ENCODE peak calls at places on chromosomes 5 and 9, in eight cellular contexts. One of them, this sample, is unnamed.

GRCh38 chr5:97006454-97006853 is 70.6 kb downstream of the LNPEP start:
- DNase-seq in foreskin melanocyte: no peak
- DNase-seq in activated CD4-positive, alpha-beta T cell treated with anti-CD3 and anti-CD28 coated beads, Interleukin-2, amount 50 U/mL, for 1 hour: no peak
- DNase-seq in stimulated activated naive CD4-positive, alpha-beta T cell treated with Interleukin-2 at 50 U/mL for 16 hours: no peak
- DNase-seq in HEK293T: no peak
- DNase-seq in fibroblast of lung: peak; percentile 12
- DNase-seq in epithelial cell of esophagus: peak; percentile 9
- DNase-seq in neural progenitor cell: no peak
- DNase-seq in this sample: peak; percentile 14

GRCh38 chr5:158670199-158670598 is 429.5 kb downstream of the EBF1 start:
- DNase-seq in foreskin melanocyte: no peak
- DNase-seq in activated CD4-positive, alpha-beta T cell treated with anti-CD3 and anti-CD28 coated beads, Interleukin-2, amount 50 U/mL, for 1 hour: no peak
- DNase-seq in stimulated activated naive CD4-positive, alpha-beta T cell treated with Interleukin-2 at 50 U/mL for 16 hours: no peak
- DNase-seq in HEK293T: no peak
- DNase-seq in fibroblast of lung: no peak
- DNase-seq in epithelial cell of esophagus: no peak
- DNase-seq in neural progenitor cell: no peak
- DNase-seq in this sample: no peak

GRCh38 chr5:95669540-95669939 is 13.3 kb downstream of the SPATA9 start:
- DNase-seq in foreskin melanocyte: no peak
- DNase-seq in activated CD4-positive, alpha-beta T cell treated with anti-CD3 and anti-CD28 coated beads, Interleukin-2, amount 50 U/mL, for 1 hour: no peak
- DNase-seq in stimulated activated naive CD4-positive, alpha-beta T cell treated with Interleukin-2 at 50 U/mL for 16 hours: no peak
- DNase-seq in HEK293T: no peak
- DNase-seq in fibroblast of lung: peak; percentile 99
- DNase-seq in epithelial cell of esophagus: peak; percentile 13
- DNase-seq in neural progenitor cell: no peak
- DNase-seq in this sample: peak; percentile 98

GRCh38 chr9:6924988-6925563 is 167.3 kb downstream of the KDM4C start:
- DNase-seq in foreskin melanocyte: no peak
- DNase-seq in activated CD4-positive, alpha-beta T cell treated with anti-CD3 and anti-CD28 coated beads, Interleukin-2, amount 50 U/mL, for 1 hour: no peak
- DNase-seq in stimulated activated naive CD4-positive, alpha-beta T cell treated with Interleukin-2 at 50 U/mL for 16 hours: no peak
- DNase-seq in HEK293T: no peak
- DNase-seq in fibroblast of lung: no peak
- DNase-seq in epithelial cell of esophagus: no peak
- DNase-seq in neural progenitor cell: no peak
- DNase-seq in this sample: no peak

GRCh38 chr5:43602456-43602817 is 543 bp upstream of the NNT start:
- DNase-seq in foreskin melanocyte: peak; percentile 32
- DNase-seq in activated CD4-positive, alpha-beta T cell treated with anti-CD3 and anti-CD28 coated beads, Interleukin-2, amount 50 U/mL, for 1 hour: peak; percentile 8
- DNase-seq in stimulated activated naive CD4-positive, alpha-beta T cell treated with Interleukin-2 at 50 U/mL for 16 hours: no peak
- DNase-seq in HEK293T: peak; percentile 50
- DNase-seq in fibroblast of lung: peak; percentile 53
- DNase-seq in epithelial cell of esophagus: peak; percentile 53
- DNase-seq in neural progenitor cell: peak; percentile 56
- DNase-seq in this sample: no peak

GRCh38 chr9:33346564-33346963 is 55.8 kb downstream of the AQP7 start:
- DNase-seq in foreskin melanocyte: no peak
- DNase-seq in activated CD4-positive, alpha-beta T cell treated with anti-CD3 and anti-CD28 coated beads, Interleukin-2, amount 50 U/mL, for 1 hour: no peak
- DNase-seq in stimulated activated naive CD4-positive, alpha-beta T cell treated with Interleukin-2 at 50 U/mL for 16 hours: no peak
- DNase-seq in HEK293T: no peak
- DNase-seq in fibroblast of lung: no peak
- DNase-seq in epithelial cell of esophagus: no peak
- DNase-seq in neural progenitor cell: no peak
- DNase-seq in this sample: no peak

GRCh38 chr9:121545875-121546423 is 46.3 kb upstream of the GGTA1 start:
- DNase-seq in foreskin melanocyte: peak; percentile 90
- DNase-seq in activated CD4-positive, alpha-beta T cell treated with anti-CD3 and anti-CD28 coated beads, Interleukin-2, amount 50 U/mL, for 1 hour: peak; percentile 52
- DNase-seq in stimulated activated naive CD4-positive, alpha-beta T cell treated with Interleukin-2 at 50 U/mL for 16 hours: peak; percentile 46
- DNase-seq in HEK293T: peak; percentile 93
- DNase-seq in fibroblast of lung: peak; percentile 91
- DNase-seq in epithelial cell of esophagus: peak; percentile 93
- DNase-seq in neural progenitor cell: peak; percentile 97
- DNase-seq in this sample: peak; percentile 63

GRCh38 chr5:142222235-142222880 is 102.5 kb downstream of the SPRY4 start:
- DNase-seq in foreskin melanocyte: no peak
- DNase-seq in activated CD4-positive, alpha-beta T cell treated with anti-CD3 and anti-CD28 coated beads, Interleukin-2, amount 50 U/mL, for 1 hour: no peak
- DNase-seq in stimulated activated naive CD4-positive, alpha-beta T cell treated with Interleukin-2 at 50 U/mL for 16 hours: no peak
- DNase-seq in HEK293T: no peak
- DNase-seq in fibroblast of lung: no peak
- DNase-seq in epithelial cell of esophagus: peak; percentile 35
- DNase-seq in neural progenitor cell: no peak
- DNase-seq in this sample: no peak

GRCh38 chr5:68279960-68280359 is 64.4 kb downstream of the PIK3R1 start:
- DNase-seq in foreskin melanocyte: no peak
- DNase-seq in activated CD4-positive, alpha-beta T cell treated with anti-CD3 and anti-CD28 coated beads, Interleukin-2, amount 50 U/mL, for 1 hour: no peak
- DNase-seq in stimulated activated naive CD4-positive, alpha-beta T cell treated with Interleukin-2 at 50 U/mL for 16 hours: peak; percentile 37
- DNase-seq in HEK293T: no peak
- DNase-seq in fibroblast of lung: no peak
- DNase-seq in epithelial cell of esophagus: no peak
- DNase-seq in neural progenitor cell: no peak
- DNase-seq in this sample: no peak

GRCh38 chr5:98763001-98763630 is 10.3 kb upstream of the RGMB start:
- DNase-seq in foreskin melanocyte: no peak
- DNase-seq in activated CD4-positive, alpha-beta T cell treated with anti-CD3 and anti-CD28 coated beads, Interleukin-2, amount 50 U/mL, for 1 hour: no peak
- DNase-seq in stimulated activated naive CD4-positive, alpha-beta T cell treated with Interleukin-2 at 50 U/mL for 16 hours: no peak
- DNase-seq in HEK293T: no peak
- DNase-seq in fibroblast of lung: peak; percentile 94
- DNase-seq in epithelial cell of esophagus: no peak
- DNase-seq in neural progenitor cell: peak; percentile 58
- DNase-seq in this sample: peak; percentile 91

GRCh38 chr9:104682642-104683041 is 11.7 kb upstream of the OR13D1 start:
- DNase-seq in foreskin melanocyte: peak; percentile 23
- DNase-seq in activated CD4-positive, alpha-beta T cell treated with anti-CD3 and anti-CD28 coated beads, Interleukin-2, amount 50 U/mL, for 1 hour: no peak
- DNase-seq in stimulated activated naive CD4-positive, alpha-beta T cell treated with Interleukin-2 at 50 U/mL for 16 hours: no peak
- DNase-seq in HEK293T: peak; percentile 20
- DNase-seq in fibroblast of lung: peak; percentile 41
- DNase-seq in epithelial cell of esophagus: peak; percentile 69
- DNase-seq in neural progenitor cell: peak; percentile 73
- DNase-seq in this sample: peak; percentile 3

GRCh38 chr5:95035891-95036675 is 248.8 kb downstream of the MCTP1 start:
- DNase-seq in foreskin melanocyte: peak; percentile 52
- DNase-seq in activated CD4-positive, alpha-beta T cell treated with anti-CD3 and anti-CD28 coated beads, Interleukin-2, amount 50 U/mL, for 1 hour: no peak
- DNase-seq in stimulated activated naive CD4-positive, alpha-beta T cell treated with Interleukin-2 at 50 U/mL for 16 hours: no peak
- DNase-seq in HEK293T: no peak
- DNase-seq in fibroblast of lung: no peak
- DNase-seq in epithelial cell of esophagus: no peak
- DNase-seq in neural progenitor cell: no peak
- DNase-seq in this sample: no peak

GRCh38 chr9:134434896-134435506 is 108.7 kb downstream of the RXRA start:
- DNase-seq in foreskin melanocyte: peak; percentile 82
- DNase-seq in activated CD4-positive, alpha-beta T cell treated with anti-CD3 and anti-CD28 coated beads, Interleukin-2, amount 50 U/mL, for 1 hour: no peak
- DNase-seq in stimulated activated naive CD4-positive, alpha-beta T cell treated with Interleukin-2 at 50 U/mL for 16 hours: no peak
- DNase-seq in HEK293T: peak; percentile 79
- DNase-seq in fibroblast of lung: peak; percentile 96
- DNase-seq in epithelial cell of esophagus: peak; percentile 88
- DNase-seq in neural progenitor cell: peak; percentile 31
- DNase-seq in this sample: peak; percentile 80

GRCh38 chr5:135399838-135400542 is 959 bp upstream of the MACROH2A1 start:
- DNase-seq in foreskin melanocyte: no peak
- DNase-seq in activated CD4-positive, alpha-beta T cell treated with anti-CD3 and anti-CD28 coated beads, Interleukin-2, amount 50 U/mL, for 1 hour: no peak
- DNase-seq in stimulated activated naive CD4-positive, alpha-beta T cell treated with Interleukin-2 at 50 U/mL for 16 hours: no peak
- DNase-seq in HEK293T: no peak
- DNase-seq in fibroblast of lung: no peak
- DNase-seq in epithelial cell of esophagus: no peak
- DNase-seq in neural progenitor cell: peak; percentile 32
- DNase-seq in this sample: no peak

GRCh38 chr5:67010684-67011409 is 185.8 kb downstream of the CD180 start:
- DNase-seq in foreskin melanocyte: no peak
- DNase-seq in activated CD4-positive, alpha-beta T cell treated with anti-CD3 and anti-CD28 coated beads, Interleukin-2, amount 50 U/mL, for 1 hour: no peak
- DNase-seq in stimulated activated naive CD4-positive, alpha-beta T cell treated with Interleukin-2 at 50 U/mL for 16 hours: no peak
- DNase-seq in HEK293T: no peak
- DNase-seq in fibroblast of lung: peak; percentile 98
- DNase-seq in epithelial cell of esophagus: peak; percentile 99
- DNase-seq in neural progenitor cell: no peak
- DNase-seq in this sample: no peak

GRCh38 chr5:371811-372555 is 50.5 kb downstream of the AHRR start:
- DNase-seq in foreskin melanocyte: no peak
- DNase-seq in activated CD4-positive, alpha-beta T cell treated with anti-CD3 and anti-CD28 coated beads, Interleukin-2, amount 50 U/mL, for 1 hour: no peak
- DNase-seq in stimulated activated naive CD4-positive, alpha-beta T cell treated with Interleukin-2 at 50 U/mL for 16 hours: no peak
- DNase-seq in HEK293T: no peak
- DNase-seq in fibroblast of lung: no peak
- DNase-seq in epithelial cell of esophagus: no peak
- DNase-seq in neural progenitor cell: no peak
- DNase-seq in this sample: no peak

GRCh38 chr5:93621340-93621872 is 38.4 kb downstream of the NR2F1 start:
- DNase-seq in foreskin melanocyte: peak; percentile 75
- DNase-seq in activated CD4-positive, alpha-beta T cell treated with anti-CD3 and anti-CD28 coated beads, Interleukin-2, amount 50 U/mL, for 1 hour: no peak
- DNase-seq in stimulated activated naive CD4-positive, alpha-beta T cell treated with Interleukin-2 at 50 U/mL for 16 hours: no peak
- DNase-seq in HEK293T: peak; percentile 58
- DNase-seq in fibroblast of lung: peak; percentile 92
- DNase-seq in epithelial cell of esophagus: peak; percentile 18
- DNase-seq in neural progenitor cell: peak; percentile 83
- DNase-seq in this sample: no peak

GRCh38 chr9:137331929-137332328 is 29.9 kb upstream of the NRARP start:
- DNase-seq in foreskin melanocyte: no peak
- DNase-seq in activated CD4-positive, alpha-beta T cell treated with anti-CD3 and anti-CD28 coated beads, Interleukin-2, amount 50 U/mL, for 1 hour: no peak
- DNase-seq in stimulated activated naive CD4-positive, alpha-beta T cell treated with Interleukin-2 at 50 U/mL for 16 hours: no peak
- DNase-seq in HEK293T: no peak
- DNase-seq in fibroblast of lung: no peak
- DNase-seq in epithelial cell of esophagus: no peak
- DNase-seq in neural progenitor cell: no peak
- DNase-seq in this sample: no peak

GRCh38 chr5:568061-568781 is 43.9 kb upstream of the CEP72 start:
- DNase-seq in foreskin melanocyte: no peak
- DNase-seq in activated CD4-positive, alpha-beta T cell treated with anti-CD3 and anti-CD28 coated beads, Interleukin-2, amount 50 U/mL, for 1 hour: no peak
- DNase-seq in stimulated activated naive CD4-positive, alpha-beta T cell treated with Interleukin-2 at 50 U/mL for 16 hours: no peak
- DNase-seq in HEK293T: no peak
- DNase-seq in fibroblast of lung: no peak
- DNase-seq in epithelial cell of esophagus: no peak
- DNase-seq in neural progenitor cell: no peak
- DNase-seq in this sample: no peak

GRCh38 chr5:78566747-78567449 is 81.7 kb downstream of the LHFPL2 start:
- DNase-seq in foreskin melanocyte: peak; percentile 94
- DNase-seq in activated CD4-positive, alpha-beta T cell treated with anti-CD3 and anti-CD28 coated beads, Interleukin-2, amount 50 U/mL, for 1 hour: no peak
- DNase-seq in stimulated activated naive CD4-positive, alpha-beta T cell treated with Interleukin-2 at 50 U/mL for 16 hours: no peak
- DNase-seq in HEK293T: no peak
- DNase-seq in fibroblast of lung: peak; percentile 69
- DNase-seq in epithelial cell of esophagus: peak; percentile 37
- DNase-seq in neural progenitor cell: no peak
- DNase-seq in this sample: no peak

GRCh38 chr5:81233080-81233634 is at the start of gene CKMT2:
- DNase-seq in foreskin melanocyte: no peak
- DNase-seq in activated CD4-positive, alpha-beta T cell treated with anti-CD3 and anti-CD28 coated beads, Interleukin-2, amount 50 U/mL, for 1 hour: no peak
- DNase-seq in stimulated activated naive CD4-positive, alpha-beta T cell treated with Interleukin-2 at 50 U/mL for 16 hours: no peak
- DNase-seq in HEK293T: no peak
- DNase-seq in fibroblast of lung: peak; percentile 53
- DNase-seq in epithelial cell of esophagus: peak; percentile 49
- DNase-seq in neural progenitor cell: peak; percentile 67
- DNase-seq in this sample: no peak